ENCODE peak calls at places on chromosome 17, in six cellular contexts. One of them, this sample, is unnamed.
A peak's percentile ranks its signal among the peaks of the same experiment; 100 is the strongest.

GRCh38 chr17:2749784-2750181 is 331 bp upstream of the CCDC92B start:
- DNase-seq in NCI-H1436: peak; percentile 42
- DNase-seq in left ventricle myocardium inferior: peak; percentile 67
- DNase-seq in LoVo: peak; percentile 80
- DNase-seq in activated CD8-positive, alpha-beta T cell treated with anti-CD3 and anti-CD28 coated beads for 36 hours: peak; percentile 74
- DNase-seq in stimulated activated CD4-positive, alpha-beta T cell treated with anti-CD3 and anti-CD28 coated beads, Interleukin-1b, Interleukin-23, amount 100 ng/mL, for 24 hours: peak; percentile 56
- DNase-seq in this sample: peak; percentile 58

GRCh38 chr17:78258323-78259229 is 27.1 kb downstream of the TMEM235 start:
- DNase-seq in NCI-H1436: no peak
- DNase-seq in left ventricle myocardium inferior: peak; percentile 70
- DNase-seq in LoVo: no peak
- DNase-seq in activated CD8-positive, alpha-beta T cell treated with anti-CD3 and anti-CD28 coated beads for 36 hours: peak; percentile 80
- DNase-seq in stimulated activated CD4-positive, alpha-beta T cell treated with anti-CD3 and anti-CD28 coated beads, Interleukin-1b, Interleukin-23, amount 100 ng/mL, for 24 hours: no peak
- DNase-seq in this sample: no peak

GRCh38 chr17:78224226-78225087 is 7.0 kb upstream of the TMEM235 start:
- DNase-seq in NCI-H1436: no peak
- DNase-seq in left ventricle myocardium inferior: no peak
- DNase-seq in LoVo: no peak
- DNase-seq in activated CD8-positive, alpha-beta T cell treated with anti-CD3 and anti-CD28 coated beads for 36 hours: no peak
- DNase-seq in stimulated activated CD4-positive, alpha-beta T cell treated with anti-CD3 and anti-CD28 coated beads, Interleukin-1b, Interleukin-23, amount 100 ng/mL, for 24 hours: no peak
- DNase-seq in this sample: no peak

GRCh38 chr17:40816569-40816968 is 5.8 kb downstream of the KRT10 start:
- DNase-seq in NCI-H1436: no peak
- DNase-seq in left ventricle myocardium inferior: no peak
- DNase-seq in LoVo: no peak
- DNase-seq in activated CD8-positive, alpha-beta T cell treated with anti-CD3 and anti-CD28 coated beads for 36 hours: no peak
- DNase-seq in stimulated activated CD4-positive, alpha-beta T cell treated with anti-CD3 and anti-CD28 coated beads, Interleukin-1b, Interleukin-23, amount 100 ng/mL, for 24 hours: no peak
- DNase-seq in this sample: no peak

GRCh38 chr17:8421571-8421970 is 14.1 kb upstream of the NDEL1 start:
- DNase-seq in NCI-H1436: no peak
- DNase-seq in left ventricle myocardium inferior: no peak
- DNase-seq in LoVo: no peak
- DNase-seq in activated CD8-positive, alpha-beta T cell treated with anti-CD3 and anti-CD28 coated beads for 36 hours: no peak
- DNase-seq in stimulated activated CD4-positive, alpha-beta T cell treated with anti-CD3 and anti-CD28 coated beads, Interleukin-1b, Interleukin-23, amount 100 ng/mL, for 24 hours: no peak
- DNase-seq in this sample: no peak

GRCh38 chr17:51827140-51827539 is 331.4 kb downstream of the CA10 start:
- DNase-seq in NCI-H1436: no peak
- DNase-seq in left ventricle myocardium inferior: no peak
- DNase-seq in LoVo: no peak
- DNase-seq in activated CD8-positive, alpha-beta T cell treated with anti-CD3 and anti-CD28 coated beads for 36 hours: no peak
- DNase-seq in stimulated activated CD4-positive, alpha-beta T cell treated with anti-CD3 and anti-CD28 coated beads, Interleukin-1b, Interleukin-23, amount 100 ng/mL, for 24 hours: no peak
- DNase-seq in this sample: no peak

GRCh38 chr17:57480438-57481196 is 224.3 kb downstream of the MSI2 start:
- DNase-seq in NCI-H1436: no peak
- DNase-seq in left ventricle myocardium inferior: no peak
- DNase-seq in LoVo: no peak
- DNase-seq in activated CD8-positive, alpha-beta T cell treated with anti-CD3 and anti-CD28 coated beads for 36 hours: peak; percentile 26
- DNase-seq in stimulated activated CD4-positive, alpha-beta T cell treated with anti-CD3 and anti-CD28 coated beads, Interleukin-1b, Interleukin-23, amount 100 ng/mL, for 24 hours: no peak
- DNase-seq in this sample: no peak

GRCh38 chr17:42456223-42457106 is 2.2 kb upstream of the ATP6V0A1 start:
- DNase-seq in NCI-H1436: no peak
- DNase-seq in left ventricle myocardium inferior: no peak
- DNase-seq in LoVo: no peak
- DNase-seq in activated CD8-positive, alpha-beta T cell treated with anti-CD3 and anti-CD28 coated beads for 36 hours: no peak
- DNase-seq in stimulated activated CD4-positive, alpha-beta T cell treated with anti-CD3 and anti-CD28 coated beads, Interleukin-1b, Interleukin-23, amount 100 ng/mL, for 24 hours: no peak
- DNase-seq in this sample: no peak

GRCh38 chr17:78374631-78375274 is 3.7 kb upstream of the PGS1 start:
- DNase-seq in NCI-H1436: no peak
- DNase-seq in left ventricle myocardium inferior: no peak
- DNase-seq in LoVo: no peak
- DNase-seq in activated CD8-positive, alpha-beta T cell treated with anti-CD3 and anti-CD28 coated beads for 36 hours: no peak
- DNase-seq in stimulated activated CD4-positive, alpha-beta T cell treated with anti-CD3 and anti-CD28 coated beads, Interleukin-1b, Interleukin-23, amount 100 ng/mL, for 24 hours: no peak
- DNase-seq in this sample: no peak

GRCh38 chr17:8031950-8032349 is 6.9 kb upstream of the ALOX15B start:
- DNase-seq in NCI-H1436: no peak
- DNase-seq in left ventricle myocardium inferior: no peak
- DNase-seq in LoVo: no peak
- DNase-seq in activated CD8-positive, alpha-beta T cell treated with anti-CD3 and anti-CD28 coated beads for 36 hours: no peak
- DNase-seq in stimulated activated CD4-positive, alpha-beta T cell treated with anti-CD3 and anti-CD28 coated beads, Interleukin-1b, Interleukin-23, amount 100 ng/mL, for 24 hours: no peak
- DNase-seq in this sample: no peak

GRCh38 chr17:35896011-35896587 is 15.9 kb upstream of the CCL5 start:
- DNase-seq in NCI-H1436: no peak
- DNase-seq in left ventricle myocardium inferior: no peak
- DNase-seq in LoVo: no peak
- DNase-seq in activated CD8-positive, alpha-beta T cell treated with anti-CD3 and anti-CD28 coated beads for 36 hours: peak; percentile 82
- DNase-seq in stimulated activated CD4-positive, alpha-beta T cell treated with anti-CD3 and anti-CD28 coated beads, Interleukin-1b, Interleukin-23, amount 100 ng/mL, for 24 hours: no peak
- DNase-seq in this sample: no peak

GRCh38 chr17:44518032-44518431 is 14.8 kb upstream of the GPATCH8 start:
- DNase-seq in NCI-H1436: no peak
- DNase-seq in left ventricle myocardium inferior: no peak
- DNase-seq in LoVo: no peak
- DNase-seq in activated CD8-positive, alpha-beta T cell treated with anti-CD3 and anti-CD28 coated beads for 36 hours: no peak
- DNase-seq in stimulated activated CD4-positive, alpha-beta T cell treated with anti-CD3 and anti-CD28 coated beads, Interleukin-1b, Interleukin-23, amount 100 ng/mL, for 24 hours: no peak
- DNase-seq in this sample: no peak